ENCODE peak calls at places on chromosomes 7 and 10, in ten cellular contexts. One of them, this sample, is unnamed.

GRCh38 chr7:1054438-1055083 is 10.2 kb downstream of the GPR146 start:
- DNase-seq in AG09319: no peak
- DNase-seq in HTR-8/SVneo: no peak
- DNase-seq in left cardiac atrium: peak; percentile 34
- DNase-seq in mucosa of gallbladder: no peak
- DNase-seq in brain microvascular endothelial cell: no peak
- DNase-seq in choroid plexus epithelial cell: peak; percentile 24
- DNase-seq in HCEC 1CT: no peak
- DNase-seq in AG08396: no peak
- DNase-seq in cardiac muscle cell: no peak
- DNase-seq in this sample: no peak

GRCh38 chr10:125217986-125218675 is 57.8 kb upstream of the CTBP2 start:
- DNase-seq in AG09319: no peak
- DNase-seq in HTR-8/SVneo: no peak
- DNase-seq in left cardiac atrium: no peak
- DNase-seq in mucosa of gallbladder: no peak
- DNase-seq in brain microvascular endothelial cell: no peak
- DNase-seq in choroid plexus epithelial cell: peak; percentile 22
- DNase-seq in HCEC 1CT: no peak
- DNase-seq in AG08396: peak; percentile 38
- DNase-seq in cardiac muscle cell: no peak
- DNase-seq in this sample: no peak

GRCh38 chr7:135537905-135538304 is 19.8 kb upstream of the NUP205 start:
- DNase-seq in AG09319: no peak
- DNase-seq in HTR-8/SVneo: no peak
- DNase-seq in left cardiac atrium: no peak
- DNase-seq in mucosa of gallbladder: no peak
- DNase-seq in brain microvascular endothelial cell: no peak
- DNase-seq in choroid plexus epithelial cell: no peak
- DNase-seq in HCEC 1CT: no peak
- DNase-seq in AG08396: no peak
- DNase-seq in cardiac muscle cell: no peak
- DNase-seq in this sample: no peak

GRCh38 chr10:17787087-17787942 is 21.8 kb upstream of the MRC1 start:
- DNase-seq in AG09319: peak; percentile 67
- DNase-seq in HTR-8/SVneo: peak; percentile 60
- DNase-seq in left cardiac atrium: no peak
- DNase-seq in mucosa of gallbladder: no peak
- DNase-seq in brain microvascular endothelial cell: peak; percentile 93
- DNase-seq in choroid plexus epithelial cell: peak; percentile 98
- DNase-seq in HCEC 1CT: peak; percentile 97
- DNase-seq in AG08396: peak; percentile 67
- DNase-seq in cardiac muscle cell: no peak
- DNase-seq in this sample: peak; percentile 48

GRCh38 chr7:303884-304573 is 14.1 kb downstream of the FOXL3 start:
- DNase-seq in AG09319: no peak
- DNase-seq in HTR-8/SVneo: no peak
- DNase-seq in left cardiac atrium: peak; percentile 10
- DNase-seq in mucosa of gallbladder: no peak
- DNase-seq in brain microvascular endothelial cell: no peak
- DNase-seq in choroid plexus epithelial cell: no peak
- DNase-seq in HCEC 1CT: no peak
- DNase-seq in AG08396: no peak
- DNase-seq in cardiac muscle cell: no peak
- DNase-seq in this sample: no peak

GRCh38 chr7:134701272-134701671 is 54.6 kb downstream of the BPGM start:
- DNase-seq in AG09319: no peak
- DNase-seq in HTR-8/SVneo: peak; percentile 26
- DNase-seq in left cardiac atrium: no peak
- DNase-seq in mucosa of gallbladder: no peak
- DNase-seq in brain microvascular endothelial cell: no peak
- DNase-seq in choroid plexus epithelial cell: peak; percentile 79
- DNase-seq in HCEC 1CT: peak; percentile 33
- DNase-seq in AG08396: no peak
- DNase-seq in cardiac muscle cell: no peak
- DNase-seq in this sample: peak; percentile 8

GRCh38 chr10:28326516-28327493 is 23.9 kb upstream of the MPP7 start:
- DNase-seq in AG09319: no peak
- DNase-seq in HTR-8/SVneo: no peak
- DNase-seq in left cardiac atrium: no peak
- DNase-seq in mucosa of gallbladder: peak; percentile 71
- DNase-seq in brain microvascular endothelial cell: peak; percentile 67
- DNase-seq in choroid plexus epithelial cell: peak; percentile 47
- DNase-seq in HCEC 1CT: peak; percentile 59
- DNase-seq in AG08396: no peak
- DNase-seq in cardiac muscle cell: peak; percentile 96
- DNase-seq in this sample: no peak

GRCh38 chr10:48451969-48452878 is 145.7 kb downstream of the MAPK8 start:
- DNase-seq in AG09319: no peak
- DNase-seq in HTR-8/SVneo: no peak
- DNase-seq in left cardiac atrium: peak; percentile 5
- DNase-seq in mucosa of gallbladder: no peak
- DNase-seq in brain microvascular endothelial cell: no peak
- DNase-seq in choroid plexus epithelial cell: no peak
- DNase-seq in HCEC 1CT: no peak
- DNase-seq in AG08396: no peak
- DNase-seq in cardiac muscle cell: no peak
- DNase-seq in this sample: no peak

GRCh38 chr7:27991006-27991528 is 189.5 kb downstream of the JAZF1 start:
- DNase-seq in AG09319: no peak
- DNase-seq in HTR-8/SVneo: no peak
- DNase-seq in left cardiac atrium: no peak
- DNase-seq in mucosa of gallbladder: no peak
- DNase-seq in brain microvascular endothelial cell: no peak
- DNase-seq in choroid plexus epithelial cell: no peak
- DNase-seq in HCEC 1CT: no peak
- DNase-seq in AG08396: no peak
- DNase-seq in cardiac muscle cell: no peak
- DNase-seq in this sample: no peak

GRCh38 chr10:44513592-44513991 is 128.7 kb upstream of the CXCL12 start:
- DNase-seq in AG09319: peak; percentile 50
- DNase-seq in HTR-8/SVneo: no peak
- DNase-seq in left cardiac atrium: no peak
- DNase-seq in mucosa of gallbladder: no peak
- DNase-seq in brain microvascular endothelial cell: peak; percentile 47
- DNase-seq in choroid plexus epithelial cell: peak; percentile 68
- DNase-seq in HCEC 1CT: no peak
- DNase-seq in AG08396: no peak
- DNase-seq in cardiac muscle cell: no peak
- DNase-seq in this sample: no peak

GRCh38 chr10:17236468-17236886 is 8.4 kb downstream of the VIM start:
- DNase-seq in AG09319: no peak
- DNase-seq in HTR-8/SVneo: no peak
- DNase-seq in left cardiac atrium: no peak
- DNase-seq in mucosa of gallbladder: no peak
- DNase-seq in brain microvascular endothelial cell: no peak
- DNase-seq in choroid plexus epithelial cell: no peak
- DNase-seq in HCEC 1CT: no peak
- DNase-seq in AG08396: no peak
- DNase-seq in cardiac muscle cell: no peak
- DNase-seq in this sample: peak; percentile 25

GRCh38 chr7:20330797-20331230 is at the start of gene ITGB8:
- DNase-seq in AG09319: no peak
- DNase-seq in HTR-8/SVneo: peak; percentile 19
- DNase-seq in left cardiac atrium: peak; percentile 36
- DNase-seq in mucosa of gallbladder: peak; percentile 27
- DNase-seq in brain microvascular endothelial cell: no peak
- DNase-seq in choroid plexus epithelial cell: no peak
- DNase-seq in HCEC 1CT: peak; percentile 27
- DNase-seq in AG08396: no peak
- DNase-seq in cardiac muscle cell: peak; percentile 35
- DNase-seq in this sample: no peak

GRCh38 chr7:14687777-14688176 is 214.8 kb downstream of the DGKB start:
- DNase-seq in AG09319: no peak
- DNase-seq in HTR-8/SVneo: peak; percentile 13
- DNase-seq in left cardiac atrium: no peak
- DNase-seq in mucosa of gallbladder: no peak
- DNase-seq in brain microvascular endothelial cell: peak; percentile 64
- DNase-seq in choroid plexus epithelial cell: peak; percentile 67
- DNase-seq in HCEC 1CT: no peak
- DNase-seq in AG08396: no peak
- DNase-seq in cardiac muscle cell: no peak
- DNase-seq in this sample: peak; percentile 42

GRCh38 chr7:92612501-92612900 is 22.3 kb upstream of the FAM133B start:
- DNase-seq in AG09319: no peak
- DNase-seq in HTR-8/SVneo: no peak
- DNase-seq in left cardiac atrium: no peak
- DNase-seq in mucosa of gallbladder: no peak
- DNase-seq in brain microvascular endothelial cell: no peak
- DNase-seq in choroid plexus epithelial cell: peak; percentile 57
- DNase-seq in HCEC 1CT: peak; percentile 46
- DNase-seq in AG08396: peak; percentile 63
- DNase-seq in cardiac muscle cell: no peak
- DNase-seq in this sample: no peak

GRCh38 chr10:97685395-97685958 is 1.6 kb downstream of the AVPI1 start:
- DNase-seq in AG09319: no peak
- DNase-seq in HTR-8/SVneo: peak; percentile 48
- DNase-seq in left cardiac atrium: peak; percentile 43
- DNase-seq in mucosa of gallbladder: no peak
- DNase-seq in brain microvascular endothelial cell: peak; percentile 22
- DNase-seq in choroid plexus epithelial cell: peak; percentile 65
- DNase-seq in HCEC 1CT: peak; percentile 56
- DNase-seq in AG08396: no peak
- DNase-seq in cardiac muscle cell: peak; percentile 48
- DNase-seq in this sample: no peak

GRCh38 chr10:480498-480927 is 209.0 kb downstream of the DIP2C start:
- DNase-seq in AG09319: no peak
- DNase-seq in HTR-8/SVneo: no peak
- DNase-seq in left cardiac atrium: no peak
- DNase-seq in mucosa of gallbladder: no peak
- DNase-seq in brain microvascular endothelial cell: no peak
- DNase-seq in choroid plexus epithelial cell: no peak
- DNase-seq in HCEC 1CT: no peak
- DNase-seq in AG08396: no peak
- DNase-seq in cardiac muscle cell: no peak
- DNase-seq in this sample: no peak

GRCh38 chr7:71851776-71852548 is 560.2 kb downstream of the CALN1 start:
- DNase-seq in AG09319: no peak
- DNase-seq in HTR-8/SVneo: no peak
- DNase-seq in left cardiac atrium: no peak
- DNase-seq in mucosa of gallbladder: no peak
- DNase-seq in brain microvascular endothelial cell: no peak
- DNase-seq in choroid plexus epithelial cell: no peak
- DNase-seq in HCEC 1CT: no peak
- DNase-seq in AG08396: no peak
- DNase-seq in cardiac muscle cell: no peak
- DNase-seq in this sample: no peak

GRCh38 chr7:106755641-106756040 is 94.7 kb upstream of the CCDC71L start:
- DNase-seq in AG09319: no peak
- DNase-seq in HTR-8/SVneo: no peak
- DNase-seq in left cardiac atrium: no peak
- DNase-seq in mucosa of gallbladder: no peak
- DNase-seq in brain microvascular endothelial cell: no peak
- DNase-seq in choroid plexus epithelial cell: no peak
- DNase-seq in HCEC 1CT: no peak
- DNase-seq in AG08396: no peak
- DNase-seq in cardiac muscle cell: no peak
- DNase-seq in this sample: no peak

GRCh38 chr10:12603766-12604470 is 254.6 kb downstream of the CAMK1D start:
- DNase-seq in AG09319: no peak
- DNase-seq in HTR-8/SVneo: no peak
- DNase-seq in left cardiac atrium: no peak
- DNase-seq in mucosa of gallbladder: peak; percentile 76
- DNase-seq in brain microvascular endothelial cell: no peak
- DNase-seq in choroid plexus epithelial cell: no peak
- DNase-seq in HCEC 1CT: no peak
- DNase-seq in AG08396: no peak
- DNase-seq in cardiac muscle cell: no peak
- DNase-seq in this sample: no peak

GRCh38 chr10:110918633-110919348 is at the start of gene BBIP1:
- DNase-seq in AG09319: peak; percentile 100
- DNase-seq in HTR-8/SVneo: peak; percentile 75
- DNase-seq in left cardiac atrium: no peak
- DNase-seq in mucosa of gallbladder: no peak
- DNase-seq in brain microvascular endothelial cell: peak; percentile 100
- DNase-seq in choroid plexus epithelial cell: peak; percentile 100
- DNase-seq in HCEC 1CT: peak; percentile 100
- DNase-seq in AG08396: peak; percentile 94
- DNase-seq in cardiac muscle cell: no peak
- DNase-seq in this sample: peak; percentile 100

GRCh38 chr10:44292390-44293002 is 92.4 kb downstream of the CXCL12 start:
- DNase-seq in AG09319: no peak
- DNase-seq in HTR-8/SVneo: no peak
- DNase-seq in left cardiac atrium: no peak
- DNase-seq in mucosa of gallbladder: no peak
- DNase-seq in brain microvascular endothelial cell: no peak
- DNase-seq in choroid plexus epithelial cell: no peak
- DNase-seq in HCEC 1CT: no peak
- DNase-seq in AG08396: no peak
- DNase-seq in cardiac muscle cell: no peak
- DNase-seq in this sample: no peak

GRCh38 chr7:38296059-38296857 is 22.8 kb upstream of the TARP start:
- DNase-seq in AG09319: no peak
- DNase-seq in HTR-8/SVneo: no peak
- DNase-seq in left cardiac atrium: no peak
- DNase-seq in mucosa of gallbladder: no peak
- DNase-seq in brain microvascular endothelial cell: no peak
- DNase-seq in choroid plexus epithelial cell: no peak
- DNase-seq in HCEC 1CT: no peak
- DNase-seq in AG08396: no peak
- DNase-seq in cardiac muscle cell: no peak
- DNase-seq in this sample: no peak

GRCh38 chr10:1409359-1409750 is 328.0 kb downstream of the ADARB2 start:
- DNase-seq in AG09319: no peak
- DNase-seq in HTR-8/SVneo: no peak
- DNase-seq in left cardiac atrium: no peak
- DNase-seq in mucosa of gallbladder: no peak
- DNase-seq in brain microvascular endothelial cell: no peak
- DNase-seq in choroid plexus epithelial cell: no peak
- DNase-seq in HCEC 1CT: no peak
- DNase-seq in AG08396: no peak
- DNase-seq in cardiac muscle cell: no peak
- DNase-seq in this sample: no peak

GRCh38 chr10:86401588-86402282 is 35.1 kb upstream of the GRID1 start:
- DNase-seq in AG09319: no peak
- DNase-seq in HTR-8/SVneo: no peak
- DNase-seq in left cardiac atrium: peak; percentile 42
- DNase-seq in mucosa of gallbladder: peak; percentile 27
- DNase-seq in brain microvascular endothelial cell: no peak
- DNase-seq in choroid plexus epithelial cell: peak; percentile 37
- DNase-seq in HCEC 1CT: no peak
- DNase-seq in AG08396: no peak
- DNase-seq in cardiac muscle cell: no peak
- DNase-seq in this sample: no peak

GRCh38 chr10:97319671-97320479 is 804 bp downstream of the FRAT1 start:
- DNase-seq in AG09319: no peak
- DNase-seq in HTR-8/SVneo: no peak
- DNase-seq in left cardiac atrium: peak; percentile 66
- DNase-seq in mucosa of gallbladder: peak; percentile 37
- DNase-seq in brain microvascular endothelial cell: no peak
- DNase-seq in choroid plexus epithelial cell: peak; percentile 14
- DNase-seq in HCEC 1CT: no peak
- DNase-seq in AG08396: peak; percentile 40
- DNase-seq in cardiac muscle cell: peak; percentile 71
- DNase-seq in this sample: no peak

GRCh38 chr7:42511027-42511426 is 274.0 kb upstream of the GLI3 start:
- DNase-seq in AG09319: no peak
- DNase-seq in HTR-8/SVneo: no peak
- DNase-seq in left cardiac atrium: no peak
- DNase-seq in mucosa of gallbladder: no peak
- DNase-seq in brain microvascular endothelial cell: no peak
- DNase-seq in choroid plexus epithelial cell: peak; percentile 16
- DNase-seq in HCEC 1CT: no peak
- DNase-seq in AG08396: no peak
- DNase-seq in cardiac muscle cell: no peak
- DNase-seq in this sample: no peak

GRCh38 chr7:106248616-106249015 is 36.2 kb downstream of the NAMPT start:
- DNase-seq in AG09319: no peak
- DNase-seq in HTR-8/SVneo: no peak
- DNase-seq in left cardiac atrium: no peak
- DNase-seq in mucosa of gallbladder: no peak
- DNase-seq in brain microvascular endothelial cell: no peak
- DNase-seq in choroid plexus epithelial cell: no peak
- DNase-seq in HCEC 1CT: no peak
- DNase-seq in AG08396: no peak
- DNase-seq in cardiac muscle cell: no peak
- DNase-seq in this sample: no peak

GRCh38 chr7:2269468-2270460 is 27.7 kb downstream of the NUDT1 start:
- DNase-seq in AG09319: no peak
- DNase-seq in HTR-8/SVneo: peak; percentile 63
- DNase-seq in left cardiac atrium: no peak
- DNase-seq in mucosa of gallbladder: no peak
- DNase-seq in brain microvascular endothelial cell: no peak
- DNase-seq in choroid plexus epithelial cell: peak; percentile 83
- DNase-seq in HCEC 1CT: peak; percentile 13
- DNase-seq in AG08396: no peak
- DNase-seq in cardiac muscle cell: no peak
- DNase-seq in this sample: no peak